ENCODE peak calls at places on chromosome 20, in four cellular contexts. G is H1, T is HepG2, J is K562. H is an unnamed sample.

GRCh38 chr20:57701090-57701489 is 8.7 kb downstream of the PMEPA1 start:
- DNase-seq in G (no peak), T (no peak), J (no peak), H (no peak)

GRCh38 chr20:35151739-35152138 is 4.6 kb upstream of the EDEM2 start:
- DNase-seq in G (no peak), T (no peak), J (no peak), H (no peak)

GRCh38 chr20:11108102-11108842 is 434.5 kb upstream of the JAG1 start:
- DNase-seq in G (no peak), T (no peak), J (no peak), H (no peak)

GRCh38 chr20:672975-673604 is 2.5 kb downstream of the SCRT2 start:
- DNase-seq in G (no peak), T (no peak), J (peak; percentile 29), H (no peak)

GRCh38 chr20:40651121-40651520 is 37.9 kb downstream of the MAFB start:
- DNase-seq in G (no peak), T (no peak), J (no peak), H (no peak)

GRCh38 chr20:17502105-17502504 is 29.1 kb downstream of the BFSP1 start:
- DNase-seq in G (no peak), T (no peak), J (no peak), H (no peak)

GRCh38 chr20:50149481-50150254 is 3.9 kb downstream of the PEDS1 start:
- DNase-seq in G (no peak), T (no peak), J (no peak), H (no peak)

GRCh38 chr20:10370091-10370887 is 63.7 kb downstream of the MKKS start:
- DNase-seq in G (no peak), T (peak; percentile 99), J (no peak), H (no peak)

GRCh38 chr20:527571-527886 is 16.1 kb downstream of the CSNK2A1 start:
- DNase-seq in G (no peak), T (peak; percentile 23), J (no peak), H (no peak)

GRCh38 chr20:63552481-63553249 is 1.3 kb upstream of the FNDC11 start:
- DNase-seq in G (peak; percentile 29), T (no peak), J (peak; percentile 64), H (peak; percentile 52)
- TF ChIP-seq HDAC6 in G (no peak), T (no peak), J (no peak), H (no peak)

GRCh38 chr20:38730989-38731737 is 6.9 kb downstream of the SLC32A1 start:
- DNase-seq in G (no peak), T (peak; percentile 62), J (peak; percentile 90), H (no peak)
- TF ChIP-seq RFX5 in G (peak; percentile 52), T (no peak), J (no peak), H (no peak)

DNA sequence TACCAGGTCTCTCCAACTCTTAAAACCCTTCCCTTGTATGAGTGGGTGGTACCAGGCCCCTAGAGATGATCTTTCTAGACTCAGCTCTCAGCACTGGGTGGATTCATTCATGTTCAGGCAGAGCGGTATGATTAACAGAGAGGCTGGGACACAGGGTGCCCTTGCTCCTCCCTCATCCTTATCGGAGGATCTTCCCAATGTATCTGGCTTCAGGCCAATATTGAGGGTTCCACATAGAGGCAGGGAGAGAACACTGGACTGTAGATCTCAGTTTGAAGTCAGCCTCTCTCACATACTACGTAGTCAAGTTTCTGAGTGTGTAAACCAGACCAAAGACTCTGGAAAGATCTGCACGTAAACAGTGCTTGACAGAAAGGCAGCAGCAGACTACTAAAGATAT is 366.2 kb downstream of the DHX35 start:
- DNase-seq in G (no peak), T (no peak), J (no peak), H (no peak)
- TF ChIP-seq HDAC6 in G (no peak), T (no peak), J (no peak), H (no peak)

GRCh38 chr20:58722877-58723627 is 30.5 kb downstream of the NPEPL1 start:
- DNase-seq in G (no peak), T (no peak), J (no peak), H (no peak)

GRCh38 chr20:58723628-58723984 is 31.0 kb downstream of the NPEPL1 start:
- DNase-seq in G (no peak), T (no peak), J (no peak), H (no peak)

GRCh38 chr20:58722379-58722778 is 29.8 kb downstream of the NPEPL1 start:
- DNase-seq in G (no peak), T (no peak), J (no peak), H (no peak)

GRCh38 chr20:58720890-58721289 is 28.3 kb downstream of the NPEPL1 start:
- DNase-seq in G (no peak), T (no peak), J (no peak), H (no peak)

GRCh38 chr20:58721951-58722371 is 29.4 kb downstream of the NPEPL1 start:
- DNase-seq in G (no peak), T (no peak), J (no peak), H (no peak)
- TF ChIP-seq RFX5 in G (no peak), T (no peak), J (no peak), H (no peak)

GRCh38 chr20:44271915-44272663 is 25.0 kb downstream of the GDAP1L1 start:
- DNase-seq in G (peak; percentile 27), T (no peak), J (peak; percentile 20), H (no peak)
- TF ChIP-seq HDAC6 in G (no peak), T (no peak), J (no peak), H (no peak)

GRCh38 chr20:7094438-7094997 is 327.0 kb downstream of the BMP2 start:
- DNase-seq in G (no peak), T (peak; percentile 43), J (peak; percentile 36), H (no peak)
- TF ChIP-seq RFX5 in G (no peak), T (no peak), J (no peak), H (no peak)

GRCh38 chr20:63700199-63701050 is 4.0 kb downstream of the TNFRSF6B start:
- DNase-seq in G (no peak), T (no peak), J (peak; percentile 27), H (no peak)

GRCh38 chr20:63701051-63701328 is 4.5 kb downstream of the TNFRSF6B start:
- DNase-seq in G (no peak), T (no peak), J (no peak), H (no peak)

GRCh38 chr20:63702036-63702665 is 5.6 kb downstream of the ARFRP1 start:
- DNase-seq in G (no peak), T (no peak), J (no peak), H (no peak)

GRCh38 chr20:63702751-63703470 is 4.9 kb downstream of the ARFRP1 start:
- DNase-seq in G (no peak), T (no peak), J (peak; percentile 8), H (no peak)

GRCh38 chr20:63701329-63702035 is 5.0 kb downstream of the TNFRSF6B start:
- DNase-seq in G (no peak), T (no peak), J (peak; percentile 21), H (no peak)
- TF ChIP-seq HDAC6 in G (no peak), T (no peak), J (no peak), H (no peak)

GRCh38 chr20:37615507-37616425 is 78.1 kb upstream of the CTNNBL1 start:
- DNase-seq in G (peak; percentile 19), T (peak; percentile 62), J (peak; percentile 69), H (no peak)
- TF ChIP-seq RFX5 in G (peak; percentile 75), T (peak; percentile 90), J (no peak), H (no peak)

GRCh38 chr20:53764416-53764800 is 170.8 kb upstream of the ZNF217 start:
- DNase-seq in G (no peak), T (no peak), J (no peak), H (no peak)

GRCh38 chr20:53760025-53760441 is 166.4 kb upstream of the ZNF217 start:
- DNase-seq in G (no peak), T (no peak), J (no peak), H (no peak)

GRCh38 chr20:53768329-53768728 is 174.7 kb upstream of the ZNF217 start:
- DNase-seq in G (peak; percentile 73), T (no peak), J (no peak), H (no peak)

GRCh38 chr20:53767206-53767924 is 173.7 kb upstream of the ZNF217 start:
- DNase-seq in G (no peak), T (no peak), J (no peak), H (no peak)

GRCh38 chr20:53763707-53764415 is 170.2 kb upstream of the ZNF217 start:
- DNase-seq in G (peak; percentile 36), T (peak; percentile 100), J (no peak), H (no peak)
- TF ChIP-seq HDAC6 in G (no peak), T (no peak), J (no peak), H (no peak)